ENCODE peak calls at places on chromosomes 16 and 17, in four cellular contexts. S, M, L and F are unnamed samples.

GRCh38 chr17:63911657-63912100 is 621 bp upstream of the CSHL1 start:
- DNase-seq in M (peak), S (peak), L (no peak), F (peak)

GRCh38 chr16:4334724-4335495 is 16.2 kb downstream of the PAM16 start:
- DNase-seq in L (no peak), S (no peak), M (no peak), F (no peak)

GRCh38 chr17:43706235-43706634 is 44.5 kb upstream of the MEOX1 start:
- DNase-seq in L (no peak), M (no peak), S (no peak), F (no peak)

GRCh38 chr16:66278604-66279262 is 87.8 kb upstream of the CDH5 start:
- DNase-seq in S (no peak), L (no peak), M (no peak), F (no peak)

GRCh38 chr16:81639931-81640680 is 139.0 kb upstream of the PLCG2 start:
- DNase-seq in S (no peak), L (no peak), M (no peak), F (no peak)

GRCh38 chr16:84848991-84849634 is 29.3 kb downstream of the CRISPLD2 start:
- DNase-seq in S (no peak), M (no peak), L (no peak), F (no peak)

GRCh38 chr16:67562526-67562917 is at the start of gene CTCF:
- DNase-seq in L (peak), S (peak), M (peak), F (no peak)

GRCh38 chr17:67854378-67854777 is 29.1 kb downstream of the BPTF start:
- DNase-seq in S (no peak), M (no peak), L (no peak), F (no peak)

GRCh38 chr17:19534562-19535149 is 1.0 kb downstream of the SLC47A1 start:
- DNase-seq in L (peak), M (no peak), S (no peak), F (no peak)

GRCh38 chr17:68391561-68392268 is 65.6 kb downstream of the WIPI1 start:
- DNase-seq in S (no peak), L (no peak), M (no peak), F (no peak)